ENCODE peak calls at places on chromosomes 2 and 18, in eight cellular contexts. H, F, D, O, N, X, K and R are unnamed samples.
A peak's percentile ranks its signal among the peaks of the same experiment; 100 is the strongest.

GRCh38 chr18:12711446-12711845 is 8.6 kb downstream of the PSMG2 start:
- DNase-seq in X (no peak), N (no peak), D (no peak), O (no peak), H (no peak), K (no peak), F (no peak), R (no peak)

GRCh38 chr2:96549466-96549785 is 12.9 kb downstream of the ARID5A start:
- DNase-seq in F (no peak), H (no peak), K (no peak), D (peak; percentile 57), O (no peak), X (no peak), N (no peak), R (no peak)

GRCh38 chr2:191908874-191909273 is 62.0 kb upstream of the CAVIN2 start:
- DNase-seq in D (no peak), F (no peak), H (no peak), K (no peak), N (no peak), X (no peak), O (no peak), R (no peak)

GRCh38 chr2:64888591-64889309 is 100.4 kb upstream of the SLC1A4 start:
- DNase-seq in O (no peak), N (no peak), D (no peak), K (no peak), H (no peak), X (no peak), F (no peak), R (no peak)

GRCh38 chr2:44360749-44361329 is 455 bp downstream of the PREPL start:
- DNase-seq in N (peak; percentile 17), D (no peak), H (no peak), F (no peak), O (peak; percentile 30), K (no peak), X (no peak), R (no peak)

GRCh38 chr2:39313575-39313974 is 69.8 kb upstream of the CDKL4 start:
- DNase-seq in D (no peak), H (no peak), N (no peak), K (no peak), F (no peak), O (no peak), X (no peak), R (no peak)

GRCh38 chr2:118577202-118577601 is 270.2 kb downstream of the EN1 start:
- DNase-seq in D (no peak), K (no peak), X (no peak), H (no peak), F (no peak), O (no peak), N (no peak), R (no peak)

GRCh38 chr18:51651761-51652160 is 454.3 kb upstream of the MEX3C start:
- DNase-seq in D (no peak), K (no peak), O (no peak), X (no peak), H (no peak), N (no peak), F (no peak), R (no peak)

GRCh38 chr2:26466662-26467310 is 11.1 kb downstream of the OTOF start:
- DNase-seq in O (no peak), K (no peak), X (no peak), D (no peak), H (no peak), N (no peak), F (no peak), R (no peak)

GRCh38 chr18:72868666-72869661 is 1.2 kb upstream of the NETO1 start:
- DNase-seq in X (no peak), K (peak; percentile 67), F (no peak), D (no peak), O (no peak), H (no peak), N (no peak), R (no peak)

GRCh38 chr2:205235434-205235833 is 446.9 kb upstream of the NRP2 start:
- DNase-seq in O (no peak), H (no peak), F (no peak), N (no peak), D (no peak), X (no peak), K (no peak), R (no peak)

DNA sequence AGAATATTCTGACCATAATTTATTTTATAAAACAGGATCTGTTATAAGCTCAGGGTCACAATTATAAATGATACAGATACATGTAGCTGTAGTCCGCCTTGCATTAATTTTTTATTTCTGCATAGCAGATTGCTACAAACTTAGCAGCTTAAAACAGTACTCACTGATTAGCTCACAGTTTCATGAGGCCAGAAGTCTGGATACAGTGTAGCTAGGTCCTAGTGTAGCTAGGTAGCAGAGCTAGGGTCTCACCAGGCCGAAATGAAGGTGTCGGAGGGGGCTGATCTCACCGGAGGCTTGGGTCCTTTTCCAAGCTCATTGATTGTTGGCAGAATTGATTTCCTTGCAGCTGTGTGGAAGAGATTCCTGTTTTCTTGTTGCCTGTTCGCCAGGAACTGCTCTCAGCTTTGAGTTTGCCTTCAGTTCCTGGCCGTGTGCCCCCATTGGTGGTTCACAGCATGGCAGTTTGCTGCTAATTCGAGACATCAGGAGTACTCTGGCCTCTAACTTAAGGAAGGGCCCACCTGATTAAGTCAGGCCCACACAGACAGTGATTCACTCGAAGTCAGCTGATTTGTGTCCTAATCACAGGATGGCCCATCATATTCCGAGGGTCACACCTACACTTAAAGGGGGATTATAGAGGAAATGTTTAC is 18.4 kb downstream of the NAPG start:
- DNase-seq in N (no peak), D (no peak), O (no peak), F (no peak), H (no peak), X (no peak), K (no peak), R (no peak)
- TF ChIP-seq CTCF in N (no peak), D (no peak), O (no peak), F (no peak), H (no peak), X (peak; percentile 18), K (no peak), R (no peak)

GRCh38 chr2:84719434-84719833 is 161.4 kb downstream of the TRABD2A start:
- DNase-seq in K (no peak), N (no peak), H (no peak), X (no peak), D (no peak), O (no peak), F (no peak), R (no peak)
- H3K4me3 ChIP-seq in K (no peak overlapping the region), N (no peak overlapping the region), H (no peak overlapping the region), X (no peak overlapping the region), D (no peak overlapping the region), O (no peak overlapping the region), F (no peak overlapping the region), R (no peak overlapping the region)

GRCh38 chr2:69118609-69119008 is 105.6 kb downstream of the ANTXR1 start:
- DNase-seq in X (no peak), F (no peak), K (no peak), N (no peak), D (peak; percentile 71), H (no peak), O (no peak), R (no peak)
- H3K4me1 ChIP-seq in X (peaks cover 20% of the 10 kb centered on the region), F (no peaks in the 10 kb centered on the region), K (no peaks in the 10 kb centered on the region), N (no peaks in the 10 kb centered on the region), D (peaks cover 39% of the 10 kb centered on the region), H (peaks cover 6% of the 10 kb centered on the region), O (no peaks in the 10 kb centered on the region), R (peaks cover 15% of the 10 kb centered on the region)

GRCh38 chr2:225122582-225123486 is 80.6 kb upstream of the DOCK10 start:
- DNase-seq in O (peak; percentile 26), X (no peak), D (no peak), K (no peak), N (no peak), H (no peak), F (peak; percentile 59), R (no peak)
- TF ChIP-seq CTCF in O (peak; percentile 56), X (peak; percentile 20), D (no peak), K (no peak), N (peak; percentile 50), H (peak; percentile 57), F (peak; percentile 42), R (no peak)

DNA sequence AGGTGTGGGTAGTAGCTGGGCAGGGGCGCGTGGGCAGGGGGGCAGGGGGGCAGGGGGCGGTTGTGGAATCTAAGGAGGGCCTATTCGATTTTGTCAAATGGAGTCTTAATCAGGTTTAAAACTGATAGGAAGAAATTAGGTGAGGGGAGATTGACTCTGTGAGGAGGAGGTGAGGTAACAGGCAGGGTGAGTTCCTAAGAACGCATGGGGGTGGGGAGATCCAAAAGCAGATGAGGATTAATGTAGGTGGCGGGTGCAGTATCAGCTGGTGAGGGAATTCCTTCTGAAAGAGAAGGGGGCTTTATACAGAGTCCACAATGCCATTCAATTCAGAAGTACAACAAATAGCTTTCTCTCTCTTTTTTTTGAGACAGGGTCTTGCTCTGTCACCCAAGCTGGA is 72.7 kb downstream of the CAB39 start:
- DNase-seq in X (no peak), F (no peak), K (no peak), N (no peak), D (no peak), H (no peak), O (no peak), R (no peak)
- H3K4me3 ChIP-seq in X (no peak overlapping the region), F (no peak overlapping the region), K (no peak overlapping the region), N (no peak overlapping the region), D (no peak overlapping the region), H (no peak overlapping the region), O (no peak overlapping the region), R (no peak overlapping the region)

DNA sequence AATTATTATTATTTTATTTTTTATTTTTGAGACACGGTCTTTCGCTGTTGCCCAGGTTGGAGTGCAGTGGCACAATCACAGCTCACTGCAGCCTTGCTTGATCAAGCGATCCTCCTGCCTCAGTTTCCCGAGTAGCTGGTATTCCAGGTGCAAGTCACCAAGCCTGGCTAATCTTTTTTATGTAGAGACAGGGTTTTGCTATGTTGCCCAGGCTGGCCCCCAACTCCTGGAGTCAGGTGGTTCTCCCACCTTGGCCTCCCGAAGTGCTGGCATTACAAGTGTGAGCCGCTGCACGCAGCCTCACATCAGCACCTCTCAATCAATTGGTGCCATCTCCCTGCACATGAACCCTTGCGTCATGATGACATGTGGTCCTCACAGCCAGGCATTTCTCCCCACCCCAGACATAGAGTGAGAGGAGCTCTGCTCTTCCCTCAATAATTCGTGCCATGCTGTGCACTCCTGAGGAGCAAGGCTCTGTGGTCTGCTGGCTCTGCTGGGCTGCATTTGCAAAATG is 5.9 kb downstream of the INPP5D start:
- DNase-seq in F (no peak), K (no peak), H (no peak), D (peak; percentile 25), N (no peak), O (no peak), X (no peak), R (no peak)
- H3K4me1 ChIP-seq in F (no peaks in the 10 kb centered on the region), K (no peaks in the 10 kb centered on the region), H (peaks cover 5% of the 10 kb centered on the region), D (peaks cover 8% of the 10 kb centered on the region), N (peaks cover 29% of the 10 kb centered on the region), O (no peaks in the 10 kb centered on the region), X (peaks cover 42% of the 10 kb centered on the region), R (peaks cover 5% of the 10 kb centered on the region)

GRCh38 chr18:75167759-75168211 is 41.2 kb downstream of the PTGR3 start:
- DNase-seq in F (peak; percentile 50), D (peak; percentile 94), O (no peak), X (no peak), K (no peak), H (no peak), N (no peak), R (no peak)
- TF ChIP-seq CTCF in F (no peak), D (no peak), O (no peak), X (no peak), K (no peak), H (no peak), N (no peak), R (no peak)

DNA sequence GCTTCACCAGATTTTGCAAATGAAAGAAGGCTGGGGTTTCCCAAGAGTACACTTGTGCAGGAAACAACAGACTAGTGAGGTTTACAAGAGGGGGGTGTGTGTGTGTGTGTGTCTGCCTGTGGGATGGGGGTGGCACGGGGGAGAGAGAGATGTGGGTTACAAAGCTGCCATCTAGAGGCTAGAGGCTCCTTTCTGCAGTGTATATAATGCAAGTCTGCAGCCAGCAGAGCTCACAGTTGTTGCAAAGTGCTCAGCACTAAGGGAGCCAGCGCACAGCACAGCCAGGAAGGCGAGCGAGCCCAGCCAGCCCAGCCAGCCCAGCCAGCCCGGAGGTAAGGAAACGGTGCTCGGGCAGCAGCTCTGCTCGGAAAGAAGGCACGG is at the start of gene ACKR3:
- DNase-seq in H (peak; percentile 7), O (no peak), D (peak; percentile 92), F (peak; percentile 73), N (peak; percentile 86), K (peak; percentile 87), X (peak; percentile 86), R (peak; percentile 57)
- H3K4me3 ChIP-seq in H (no peak within 1 kb of the TSS), O (no peak within 1 kb of the TSS), D (peak within 1 kb of the TSS; percentile 57), F (no peak within 1 kb of the TSS), N (peak within 1 kb of the TSS; percentile 57), K (peak within 1 kb of the TSS; percentile 21), X (peak within 1 kb of the TSS; percentile 41), R (peak within 1 kb of the TSS; percentile 42)